ENCODE peak calls at places on chromosomes 5 and 9, in eight cellular contexts. K, G, J, M, T, R, N and E are unnamed samples.

GRCh38 chr5:152329896-152330295 is 75.2 kb downstream of the NMUR2 start:
- DNase-seq in R (no peak), N (no peak), K (no peak), J (no peak), T (no peak), M (no peak), G (no peak), E (no peak)

GRCh38 chr5:57366744-57367143 is 115.9 kb downstream of the ACTBL2 start:
- DNase-seq in N (no peak), R (no peak), T (no peak), J (no peak), M (no peak), K (no peak), G (no peak), E (peak; percentile 55)

GRCh38 chr5:170545313-170545712 is 41.5 kb downstream of the KCNIP1 start:
- DNase-seq in M (no peak), T (no peak), J (no peak), N (no peak), G (no peak), R (no peak), K (no peak), E (no peak)

GRCh38 chr9:134324359-134325095 is 1.7 kb upstream of the RXRA start:
- DNase-seq in J (no peak), T (peak; percentile 52), R (peak; percentile 13), N (peak; percentile 60), G (peak; percentile 57), M (peak; percentile 21), K (peak; percentile 66), E (no peak)

GRCh38 chr9:109497193-109498165 is 628 bp downstream of the PTPN3 start:
- DNase-seq in G (peak; percentile 67), M (no peak), J (no peak), R (no peak), T (peak; percentile 49), N (no peak), K (no peak), E (no peak)

GRCh38 chr5:144024601-144025000 is 145.9 kb downstream of the YIPF5 start:
- DNase-seq in J (no peak), R (no peak), T (no peak), N (no peak), M (no peak), K (no peak), G (no peak), E (no peak)

GRCh38 chr9:135803441-135803840 is 101.5 kb downstream of the KCNT1 start:
- DNase-seq in G (no peak), M (no peak), K (no peak), T (no peak), R (no peak), N (no peak), J (no peak), E (peak; percentile 14)

GRCh38 chr9:104854613-104855012 is 73.3 kb downstream of the ABCA1 start:
- DNase-seq in G (no peak), T (no peak), N (no peak), J (no peak), M (no peak), K (no peak), R (no peak), E (no peak)

DNA sequence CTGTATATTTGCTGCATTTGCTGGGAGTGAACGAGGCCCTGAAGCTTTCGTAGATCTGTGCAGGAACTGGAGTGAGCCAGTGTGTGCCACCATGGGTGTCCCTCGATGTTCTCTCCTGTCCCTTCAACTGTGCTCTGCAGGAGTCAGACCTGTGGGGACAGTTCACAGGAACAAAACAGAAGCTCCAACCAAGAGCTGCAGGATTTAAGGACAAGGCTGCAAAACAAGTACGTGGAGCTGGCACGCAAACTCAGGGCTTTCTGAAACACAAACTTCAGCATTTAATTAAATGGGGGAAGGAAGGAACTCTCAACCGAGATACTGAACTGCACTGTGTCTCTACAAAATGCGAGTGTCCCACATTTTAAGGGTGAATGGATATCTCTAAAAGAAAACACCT is 24.2 kb downstream of the BASP1 start:
- DNase-seq in K (no peak), M (no peak), G (no peak), N (no peak), J (no peak), R (no peak), T (no peak), E (no peak)
- H3K4me1 ChIP-seq in K (no peaks in the 10 kb centered on the region), M (no peaks in the 10 kb centered on the region), G (no peaks in the 10 kb centered on the region), N (no peaks in the 10 kb centered on the region), J (no peaks in the 10 kb centered on the region), R (no peaks in the 10 kb centered on the region), T (no peaks in the 10 kb centered on the region), E (peaks cover 16% of the 10 kb centered on the region)

GRCh38 chr5:10626473-10627013 is 62.7 kb downstream of the ANKRD33B start:
- DNase-seq in T (no peak), J (no peak), R (no peak), M (no peak), K (no peak), G (no peak), N (no peak), E (no peak)
- H3K4me3 ChIP-seq in T (no peak overlapping the region), J (no peak overlapping the region), R (no peak overlapping the region), M (no peak overlapping the region), K (no peak overlapping the region), G (no peak overlapping the region), N (no peak overlapping the region), E (no peak overlapping the region)

GRCh38 chr5:123611407-123611709 is 99.4 kb downstream of the CSNK1G3 start:
- DNase-seq in N (no peak), T (no peak), R (no peak), M (no peak), J (no peak), K (no peak), G (no peak), E (no peak)
- TF ChIP-seq CTCF in N (no peak), T (no peak), R (no peak), M (no peak), J (peak; percentile 25), K (no peak), G (no peak), E (no peak)

GRCh38 chr5:32595118-32595517 is 9.8 kb downstream of the SUB1 start:
- DNase-seq in R (no peak), M (no peak), K (no peak), T (no peak), G (no peak), N (no peak), J (no peak), E (no peak)

GRCh38 chr5:32597046-32597629 is 11.8 kb downstream of the SUB1 start:
- DNase-seq in J (no peak), G (no peak), K (no peak), T (no peak), N (no peak), R (no peak), M (no peak), E (no peak)

GRCh38 chr5:32600057-32600622 is 14.8 kb downstream of the SUB1 start:
- DNase-seq in G (no peak), R (peak; percentile 17), M (no peak), K (no peak), N (no peak), J (no peak), T (no peak), E (no peak)

GRCh38 chr5:32598997-32599549 is 13.7 kb downstream of the SUB1 start:
- DNase-seq in G (no peak), M (no peak), T (no peak), N (no peak), J (no peak), K (no peak), R (no peak), E (no peak)

DNA sequence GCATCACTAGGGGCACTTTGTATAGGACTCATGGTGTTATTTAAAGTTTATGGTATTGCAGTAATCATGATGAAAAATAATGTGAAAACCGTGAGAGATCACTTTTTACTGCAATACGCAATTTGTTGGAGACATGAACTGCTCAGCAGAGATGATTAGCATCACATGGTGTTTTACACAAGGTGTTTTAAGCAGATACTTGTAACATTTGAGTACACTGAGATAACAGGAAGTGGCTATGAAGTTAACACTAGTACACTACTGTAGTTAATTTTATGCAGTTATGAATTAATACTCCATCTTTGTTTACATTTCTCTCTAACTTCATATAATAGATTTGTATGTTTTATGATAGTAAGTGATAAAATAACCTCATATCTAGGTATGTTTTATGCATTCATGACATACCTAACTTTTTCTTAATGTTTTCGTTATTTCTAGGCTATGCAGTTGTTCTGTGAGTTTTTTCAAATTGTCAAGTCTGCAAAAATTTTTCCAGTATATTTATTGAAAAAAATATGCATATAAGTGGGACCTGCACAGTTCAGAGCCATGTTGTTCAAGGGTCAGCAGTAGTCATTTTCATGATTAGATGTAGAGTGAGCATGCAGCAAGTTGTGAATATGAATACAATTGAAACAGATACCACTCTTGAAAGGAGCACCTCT is 13.0 kb downstream of the SUB1 start:
- DNase-seq in K (no peak), G (no peak), J (no peak), M (no peak), T (no peak), N (no peak), R (no peak), E (no peak)
- H3K4me1 ChIP-seq in K (peaks cover 8% of the 10 kb centered on the region), G (peaks cover 23% of the 10 kb centered on the region), J (peaks cover 37% of the 10 kb centered on the region), M (peaks cover 64% of the 10 kb centered on the region), T (no peaks in the 10 kb centered on the region), N (no peaks in the 10 kb centered on the region), R (peaks cover 21% of the 10 kb centered on the region), E (no peaks in the 10 kb centered on the region)

DNA sequence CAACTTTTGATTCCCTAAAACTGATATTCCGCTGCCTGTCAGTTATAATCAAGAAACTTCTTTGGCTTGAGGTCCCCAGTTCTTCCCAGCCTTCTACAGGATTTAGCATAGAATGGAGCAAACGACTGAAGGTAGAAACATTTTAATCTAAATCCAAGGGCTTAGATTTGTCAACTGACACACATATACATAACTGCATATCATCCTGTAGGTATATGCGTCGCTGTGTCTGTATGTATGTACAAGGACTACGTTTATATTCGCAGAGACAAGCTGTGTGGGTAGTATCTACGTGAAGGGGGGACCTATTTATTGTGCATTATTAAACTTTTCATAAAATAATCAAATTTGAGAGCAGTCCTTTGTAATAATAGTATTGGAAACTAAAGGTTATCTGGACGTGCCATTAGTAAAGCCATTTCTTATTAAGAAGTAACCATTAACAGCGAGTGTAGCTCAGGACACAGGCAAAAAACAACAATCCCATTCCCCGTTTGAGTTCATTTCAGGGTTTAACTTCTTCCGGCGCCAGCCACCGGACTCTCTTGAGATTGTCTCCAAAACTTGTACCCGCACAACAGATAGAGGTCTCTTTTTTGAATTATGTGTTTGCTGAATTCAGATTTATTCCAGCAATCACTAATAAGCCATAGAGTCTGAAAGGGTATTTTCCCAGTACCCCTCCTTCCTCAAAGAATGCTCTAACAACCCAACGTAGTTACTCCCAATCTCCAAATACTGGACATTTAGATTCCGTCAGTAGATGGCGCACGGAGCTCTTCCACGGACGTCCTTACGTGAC is 2.1 kb upstream of the MLLT3 start:
- DNase-seq in J (peak; percentile 53), T (peak; percentile 33), R (peak; percentile 62), K (no peak), G (peak; percentile 39), N (no peak), M (peak; percentile 22), E (peak; percentile 40)
- H3K4me3 ChIP-seq in J (peak overlapping the region; percentile 97), T (peak overlapping the region; percentile 62), R (peak overlapping the region; percentile 90), K (peak overlapping the region; percentile 96), G (no peak overlapping the region), N (peak overlapping the region; percentile 72), M (peak overlapping the region; percentile 95), E (peak overlapping the region; percentile 62)

DNA sequence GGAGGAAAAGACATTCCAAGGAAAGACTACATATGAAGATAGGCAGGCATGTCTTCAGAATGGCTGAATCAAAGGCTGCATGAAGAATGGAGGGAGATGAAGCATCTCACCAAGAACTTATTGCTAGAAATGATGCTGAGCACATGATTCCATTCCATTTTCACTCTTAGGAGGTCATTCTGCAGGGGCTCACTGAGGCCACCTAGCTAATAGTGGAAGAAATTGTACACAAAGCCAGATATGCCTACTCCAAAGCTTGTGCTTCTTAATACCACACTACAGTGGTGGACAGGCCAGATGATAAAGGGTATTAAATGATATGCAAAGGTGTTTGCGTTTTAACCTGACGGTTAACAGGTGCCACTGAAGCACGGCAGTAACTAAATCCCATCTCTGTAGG is 14.7 kb downstream of the NDUFA8 start:
- DNase-seq in T (no peak), M (no peak), N (no peak), G (no peak), R (no peak), K (no peak), J (no peak), E (no peak)
- TF ChIP-seq CTCF in T (no peak), M (peak; percentile 51), N (peak; percentile 29), G (no peak), R (peak; percentile 37), K (no peak), J (no peak), E (peak; percentile 53)